ENCODE peak calls at places on chromosomes 12 and 14, in six cellular contexts. Q is K562, C is GM12878, E is H1, S is GM12891, Z is HepG2. H is an unnamed sample.

GRCh38 chr14:70530417-70530816 is 4.4 kb downstream of the ADAM20 start:
- DNase-seq in Q (no peak), C (no peak), E (no peak), S (no peak), Z (no peak), H (no peak)

GRCh38 chr14:58788655-58789054 is 150.9 kb downstream of the DACT1 start:
- DNase-seq in Q (no peak), C (no peak), E (no peak), S (no peak), Z (no peak), H (no peak)

GRCh38 chr14:104219731-104220224 is 81.4 kb downstream of the KIF26A start:
- DNase-seq in Q (no peak), C (no peak), E (no peak), S (no peak), Z (no peak), H (no peak)

GRCh38 chr14:38206689-38207088 is 1.0 kb upstream of the SSTR1 start:
- DNase-seq in Q (no peak), C (no peak), E (no peak), S (no peak), Z (no peak), H (no peak)

GRCh38 chr12:53978477-53979356 is 4.0 kb upstream of the HOTAIR start:
- DNase-seq in Q (no peak), C (no peak), E (no peak), S (no peak), Z (peak), H (no peak)

GRCh38 chr12:89671469-89671868 is 37.2 kb downstream of the ATP2B1 start:
- DNase-seq in Q (no peak), C (no peak), E (no peak), S (no peak), Z (no peak), H (no peak)

GRCh38 chr14:88562831-88563686 is at the start of gene ZC3H14:
- DNase-seq in Q (peak), C (peak), E (no peak), S (peak), Z (peak), H (peak)

GRCh38 chr14:50560929-50561280 is 960 bp downstream of the ATL1 start:
- DNase-seq in Q (peak), C (no peak), E (no peak), S (peak), Z (no peak), H (peak)

GRCh38 chr14:26820101-26820500 is 222.3 kb upstream of the NOVA1 start:
- DNase-seq in Q (no peak), C (no peak), E (no peak), S (no peak), Z (no peak), H (no peak)

GRCh38 chr12:82696543-82696942 is 9.8 kb downstream of the TMTC2 start:
- DNase-seq in Q (no peak), C (no peak), E (no peak), S (no peak), Z (no peak), H (no peak)

GRCh38 chr12:116389990-116390655 is 112.6 kb upstream of the MED13L start:
- DNase-seq in Q (no peak), C (no peak), E (no peak), S (no peak), Z (no peak), H (no peak)

GRCh38 chr12:46537387-46537959 is 164.9 kb upstream of the SLC38A2 start:
- DNase-seq in Q (no peak), C (no peak), E (no peak), S (no peak), Z (no peak), H (no peak)

GRCh38 chr12:110002691-110003515 is 3.7 kb downstream of the ANKRD13A start:
- DNase-seq in Q (no peak), C (no peak), E (no peak), S (no peak), Z (no peak), H (no peak)
- TF ChIP-seq POLR2AphosphoS5 in Q (no peak), C (no peak), E (no peak), S (no peak), Z (no peak), H (no peak)

GRCh38 chr12:75509621-75510020 is 1.8 kb downstream of the KRR1 start:
- DNase-seq in Q (no peak), C (no peak), E (no peak), S (no peak), Z (no peak), H (no peak)

GRCh38 chr12:75508159-75508558 is 3.2 kb downstream of the KRR1 start:
- DNase-seq in Q (no peak), C (no peak), E (no peak), S (no peak), Z (no peak), H (no peak)

GRCh38 chr12:75505706-75506312 is 5.6 kb downstream of the KRR1 start:
- DNase-seq in Q (no peak), C (no peak), E (no peak), S (no peak), Z (peak), H (no peak)

DNA sequence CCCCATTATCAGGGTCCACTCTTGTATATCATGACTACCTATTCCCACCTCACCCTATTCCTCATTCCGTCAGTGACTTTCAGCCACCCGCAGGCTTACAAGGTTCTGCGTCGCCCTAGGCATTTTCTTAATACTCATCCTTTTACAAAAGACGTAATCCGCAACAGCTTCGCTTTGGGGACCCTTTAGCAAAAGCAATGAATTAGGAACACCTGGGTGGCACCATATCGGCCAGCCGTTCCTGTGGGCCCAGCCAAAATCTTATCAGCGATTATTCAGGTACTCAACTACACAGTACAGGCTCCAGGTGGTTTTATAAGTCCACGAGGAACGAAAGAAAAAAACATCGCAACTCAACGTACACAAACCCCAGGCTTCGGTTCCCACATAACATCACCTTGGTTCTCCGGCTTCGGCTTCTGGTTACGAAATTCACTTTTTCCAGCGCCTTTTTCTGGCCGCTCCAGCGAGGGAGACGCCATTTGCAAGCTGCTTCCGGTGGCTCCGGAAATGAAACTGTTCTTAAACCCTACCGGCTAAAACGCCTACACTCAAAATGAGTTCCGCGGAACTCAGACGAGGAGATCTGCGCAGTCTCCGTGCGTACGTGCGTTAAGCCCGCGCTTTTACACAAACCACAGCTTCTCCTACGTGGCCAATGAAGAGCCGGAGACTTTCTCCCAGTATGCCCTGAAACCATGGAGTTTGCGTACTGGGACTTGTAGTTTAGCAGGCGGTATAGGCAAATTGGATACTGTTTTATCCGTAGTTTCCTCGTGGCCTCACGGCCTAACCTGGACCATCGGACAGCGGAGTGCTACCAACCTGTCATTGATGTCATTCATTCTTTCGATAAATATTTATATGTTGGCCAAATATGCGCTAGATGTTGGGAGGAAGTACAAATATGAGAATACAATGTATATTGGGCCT is at the start of gene KRR1:
- DNase-seq in Q (peak), C (peak), E (peak), S (no peak), Z (peak), H (peak)
- TF ChIP-seq POLR2A in Q (peak), C (peak), E (peak), S (peak), Z (peak), H (peak)

DNA sequence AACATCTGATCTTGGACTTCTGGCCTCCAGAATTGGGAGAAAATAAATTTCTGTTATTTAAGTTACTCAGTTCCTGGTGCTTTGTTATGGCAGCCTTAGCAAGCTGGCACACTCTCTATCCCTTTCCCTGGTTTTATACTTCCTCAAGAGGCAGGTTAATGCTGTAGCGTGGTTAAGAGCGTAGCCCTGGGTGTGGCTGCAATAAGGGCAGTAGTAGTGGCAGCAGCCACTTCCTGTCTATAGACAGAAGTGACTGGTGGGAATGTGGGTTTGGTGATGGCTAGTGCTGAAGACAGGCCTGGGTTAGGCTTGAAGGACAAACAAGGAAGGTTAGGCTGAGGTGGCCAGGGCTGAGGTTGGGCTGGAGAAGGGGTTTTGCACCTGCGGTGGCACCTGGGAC is 3.6 kb upstream of the LGALS3 start:
- DNase-seq in Q (no peak), C (no peak), E (no peak), S (no peak), Z (no peak), H (no peak)
- TF ChIP-seq TAF1 in Q (no peak), C (no peak), E (no peak), S (no peak), Z (no peak), H (no peak)

GRCh38 chr14:55355922-55356321 is 55.7 kb downstream of the ATG14 start:
- DNase-seq in Q (no peak), C (no peak), E (no peak), S (no peak), Z (no peak), H (no peak)

GRCh38 chr14:55353686-55354467 is 57.8 kb downstream of the ATG14 start:
- DNase-seq in Q (no peak), C (no peak), E (no peak), S (no peak), Z (no peak), H (no peak)

GRCh38 chr14:55359307-55359706 is 52.3 kb downstream of the ATG14 start:
- DNase-seq in Q (no peak), C (no peak), E (no peak), S (no peak), Z (no peak), H (no peak)

GRCh38 chr14:55354500-55354899 is 57.1 kb downstream of the ATG14 start:
- DNase-seq in Q (peak), C (no peak), E (peak), S (no peak), Z (peak), H (no peak)

GRCh38 chr14:55356913-55357312 is 54.7 kb downstream of the ATG14 start:
- DNase-seq in Q (no peak), C (no peak), E (no peak), S (no peak), Z (peak), H (no peak)
- TF ChIP-seq POLR2AphosphoS5 in Q (no peak), C (no peak), E (no peak), S (no peak), Z (no peak), H (no peak)

GRCh38 chr12:108838194-108839010 is 19.0 kb downstream of the SSH1 start:
- DNase-seq in Q (peak), C (peak), E (peak), S (peak), Z (peak), H (peak)
- TF ChIP-seq POLR2A in Q (peak), C (peak), E (no peak), S (no peak), Z (no peak), H (peak)

DNA sequence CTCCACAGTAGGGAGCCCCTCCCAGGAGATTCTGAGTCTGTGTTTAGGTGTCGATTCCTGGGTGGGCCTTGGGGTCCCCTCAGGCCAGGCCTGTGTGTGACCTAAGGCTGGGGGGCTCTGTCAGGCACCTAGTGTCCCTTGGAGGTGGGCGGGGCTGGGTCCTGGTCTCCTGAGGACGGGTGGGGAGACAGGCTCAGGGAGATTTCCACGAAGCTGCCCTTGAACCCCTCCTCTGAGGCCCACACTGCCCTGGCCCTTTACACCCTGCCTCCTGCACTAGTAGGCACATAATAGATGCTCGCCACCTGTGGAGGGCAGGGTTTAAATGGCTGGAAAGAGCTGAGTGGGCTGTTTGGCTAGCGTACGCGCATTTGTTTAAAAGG is 32.9 kb downstream of the MEG3 start:
- DNase-seq in Q (no peak), C (no peak), E (no peak), S (no peak), Z (no peak), H (no peak)
- TF ChIP-seq TAF1 in Q (no peak), C (no peak), E (no peak), S (no peak), Z (no peak), H (no peak)

GRCh38 chr12:95548056-95548538 is 3.2 kb downstream of the USP44 start:
- DNase-seq in Q (peak), C (no peak), E (no peak), S (peak), Z (no peak), H (no peak)

GRCh38 chr12:95548539-95549391 is 2.5 kb downstream of the USP44 start:
- DNase-seq in Q (peak), C (no peak), E (no peak), S (peak), Z (no peak), H (no peak)

GRCh38 chr12:95546491-95546813 is 4.8 kb downstream of the USP44 start:
- DNase-seq in Q (peak), C (no peak), E (no peak), S (no peak), Z (no peak), H (no peak)

GRCh38 chr12:95545731-95546490 is 5.4 kb downstream of the USP44 start:
- DNase-seq in Q (no peak), C (no peak), E (no peak), S (no peak), Z (no peak), H (no peak)

DNA sequence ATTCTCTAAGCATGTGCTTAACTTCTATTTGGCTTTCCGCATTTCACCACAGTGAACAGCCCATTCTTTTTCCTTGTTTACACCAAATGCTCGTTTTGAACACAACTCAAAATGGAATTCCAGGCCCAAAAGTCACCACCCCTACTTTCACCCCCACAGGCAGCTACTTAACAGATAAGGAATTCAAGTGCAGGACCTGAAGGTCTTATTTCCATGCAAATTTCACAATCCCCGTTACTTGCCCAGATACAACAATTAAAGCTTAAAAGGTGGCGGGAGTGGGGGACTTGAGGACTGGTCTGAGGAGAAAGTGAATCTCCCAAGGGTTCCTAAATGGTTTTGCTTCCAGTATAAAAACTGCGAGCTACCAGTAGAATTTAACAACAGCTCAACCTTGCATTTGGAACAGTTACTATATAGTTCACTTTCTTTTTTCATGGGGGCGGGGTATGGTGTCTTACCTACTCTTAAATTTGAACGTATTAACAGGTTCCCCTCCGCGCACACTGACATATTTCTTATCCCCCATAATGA is 3.7 kb downstream of the USP44 start:
- DNase-seq in Q (peak), C (no peak), E (no peak), S (no peak), Z (no peak), H (no peak)
- TF ChIP-seq POLR2AphosphoS5 in Q (no peak), C (no peak), E (no peak), S (no peak), Z (no peak), H (no peak)

GRCh38 chr14:102461490-102462317 is 47.9 kb downstream of the ANKRD9 start:
- DNase-seq in Q (no peak), C (no peak), E (no peak), S (no peak), Z (no peak), H (no peak)
- TF ChIP-seq POLR2A in Q (no peak), C (no peak), E (no peak), S (no peak), Z (no peak), H (no peak)

GRCh38 chr14:99241314-99242035 is 30.5 kb downstream of the BCL11B start:
- DNase-seq in Q (no peak), C (no peak), E (no peak), S (no peak), Z (no peak), H (no peak)

GRCh38 chr14:99240512-99241313 is 31.3 kb downstream of the BCL11B start:
- DNase-seq in Q (no peak), C (no peak), E (no peak), S (no peak), Z (no peak), H (no peak)

GRCh38 chr14:99237288-99237687 is 34.7 kb downstream of the BCL11B start:
- DNase-seq in Q (no peak), C (no peak), E (no peak), S (no peak), Z (no peak), H (no peak)

GRCh38 chr14:99238234-99238633 is 33.8 kb downstream of the BCL11B start:
- DNase-seq in Q (no peak), C (no peak), E (no peak), S (no peak), Z (no peak), H (no peak)

GRCh38 chr14:99239661-99240092 is 32.3 kb downstream of the BCL11B start:
- DNase-seq in Q (no peak), C (no peak), E (no peak), S (no peak), Z (no peak), H (no peak)
- TF ChIP-seq TAF1 in Q (no peak), C (no peak), E (no peak), S (no peak), Z (no peak), H (no peak)